ENCODE peak calls at places on chromosomes 6 and 20, in six cellular contexts. K, Z, E, Q, N and M are unnamed samples.

GRCh38 chr6:148464319-148465010 is 121.8 kb downstream of the SASH1 start:
- DNase-seq in Z (peak), K (no peak), E (peak), Q (peak), N (peak), M (peak)

GRCh38 chr6:93183513-93183912 is 235.8 kb downstream of the EPHA7 start:
- DNase-seq in Q (peak), N (no peak), E (peak), K (no peak), Z (no peak), M (no peak)

GRCh38 chr6:139570166-139570565 is 195.7 kb upstream of the CITED2 start:
- DNase-seq in Q (no peak), N (no peak), E (no peak), Z (no peak), K (no peak), M (no peak)

GRCh38 chr6:73513496-73513854 is 7.4 kb downstream of the EEF1A1 start:
- DNase-seq in N (no peak), Z (no peak), K (no peak), Q (peak), E (no peak), M (no peak)

GRCh38 chr20:59004763-59005522 is 2.1 kb downstream of the CTSZ start:
- DNase-seq in Z (no peak), E (no peak), K (no peak), Q (no peak), N (no peak), M (no peak)

GRCh38 chr6:39520411-39520810 is 197.9 kb upstream of the KCNK16 start:
- DNase-seq in K (no peak), E (no peak), Q (no peak), Z (no peak), N (no peak), M (no peak)

GRCh38 chr6:27809939-27810767 is 102.0 kb downstream of the OR2B2 start:
- DNase-seq in Q (peak), K (no peak), N (peak), E (peak), Z (peak), M (peak)

GRCh38 chr20:54219751-54220426 is 12.0 kb downstream of the PFDN4 start:
- DNase-seq in N (peak), Q (peak), Z (no peak), E (peak), K (no peak), M (peak)

GRCh38 chr6:89734526-89734925 is 85.1 kb downstream of the MDN1 start:
- DNase-seq in Q (no peak), N (peak), K (no peak), E (peak), Z (no peak), M (no peak)

GRCh38 chr6:37382954-37383353 is 29.2 kb downstream of the RNF8 start:
- DNase-seq in N (no peak), Z (no peak), K (no peak), E (peak), Q (no peak), M (no peak)

GRCh38 chr6:33692078-33692759 is 19.3 kb downstream of the UQCC2 start:
- DNase-seq in N (peak), Z (no peak), Q (no peak), K (no peak), E (peak), M (peak)

GRCh38 chr6:142746524-142746923 is 198.5 kb downstream of the HIVEP2 start:
- DNase-seq in Q (peak), Z (no peak), K (peak), N (peak), E (peak), M (no peak)

GRCh38 chr6:154709621-154710020 is 23.6 kb upstream of the SCAF8 start:
- DNase-seq in E (no peak), N (no peak), Q (no peak), Z (no peak), K (no peak), M (no peak)

GRCh38 chr20:24472426-24472825 is 3.0 kb downstream of the SYNDIG1 start:
- DNase-seq in Q (no peak), N (no peak), K (no peak), Z (no peak), E (no peak), M (no peak)

GRCh38 chr6:168132531-168133184 is 53.6 kb upstream of the FRMD1 start:
- DNase-seq in K (no peak), N (peak), Z (no peak), Q (peak), E (peak), M (peak)

GRCh38 chr6:38077488-38078015 is 258.0 kb downstream of the ZFAND3 start:
- DNase-seq in K (no peak), Q (no peak), N (no peak), Z (no peak), E (no peak), M (no peak)

GRCh38 chr6:167846997-167847606 is 20.4 kb downstream of the AFDN start:
- DNase-seq in E (no peak), N (no peak), K (no peak), Q (no peak), Z (no peak), M (no peak)

GRCh38 chr6:148648754-148649453 is 97.9 kb upstream of the UST start:
- DNase-seq in K (no peak), N (no peak), Z (no peak), E (no peak), Q (no peak), M (no peak)

GRCh38 chr6:130389142-130389541 is 23.3 kb downstream of the TMEM200A start:
- DNase-seq in Q (no peak), Z (no peak), K (no peak), E (no peak), N (no peak), M (no peak)

GRCh38 chr6:108113557-108114519 is 39.3 kb upstream of the OSTM1 start:
- DNase-seq in E (peak), Z (no peak), N (peak), K (no peak), Q (peak), M (peak)

GRCh38 chr20:44613575-44613974 is 31.2 kb downstream of the PKIG start:
- DNase-seq in Z (no peak), Q (no peak), K (no peak), E (no peak), N (no peak), M (no peak)

GRCh38 chr20:14711681-14712080 is 374.3 kb upstream of the FLRT3 start:
- DNase-seq in Z (peak), K (no peak), E (peak), N (peak), Q (no peak), M (no peak)

GRCh38 chr6:41021832-41022231 is 17.2 kb downstream of the UNC5CL start:
- DNase-seq in K (no peak), N (peak), E (no peak), Z (no peak), Q (peak), M (peak)

GRCh38 chr20:58981564-58982364 is 708 bp downstream of the NELFCD start:
- DNase-seq in Q (peak), N (peak), E (peak), Z (no peak), K (no peak), M (no peak)

GRCh38 chr6:71551798-71552197 is 263.2 kb downstream of the OGFRL1 start:
- DNase-seq in Q (no peak), E (no peak), Z (no peak), N (no peak), K (no peak), M (no peak)

GRCh38 chr20:49318430-49319203 is 40.8 kb upstream of the ZNFX1 start:
- DNase-seq in Z (no peak), K (no peak), N (no peak), Q (no peak), E (peak), M (no peak)

GRCh38 chr6:2630362-2630761 is 120.4 kb downstream of the MYLK4 start:
- DNase-seq in K (no peak), E (peak), Z (peak), N (peak), Q (no peak), M (peak)

GRCh38 chr6:31267504-31268371 is 4.2 kb downstream of the HLA-C start:
- DNase-seq in N (no peak), Q (no peak), E (no peak), K (no peak), Z (no peak), M (no peak)

GRCh38 chr6:152669894-152670293 is 27.8 kb upstream of the MYCT1 start:
- DNase-seq in Z (no peak), N (peak), K (no peak), E (peak), Q (peak), M (peak)

GRCh38 chr20:47559141-47559540 is 57.5 kb downstream of the NCOA3 start:
- DNase-seq in Q (peak), N (peak), Z (no peak), K (no peak), E (no peak), M (no peak)

GRCh38 chr6:692858-693736 is at the start of gene EXOC2:
- DNase-seq in Q (peak), E (peak), Z (peak), K (peak), N (peak), M (peak)

GRCh38 chr6:70956451-70957283 is at the start of gene B3GAT2:
- DNase-seq in Z (no peak), Q (peak), K (no peak), E (peak), N (peak), M (no peak)

GRCh38 chr6:25263602-25264001 is 15.6 kb upstream of the CARMIL1 start:
- DNase-seq in E (no peak), Z (peak), K (no peak), N (peak), Q (no peak), M (no peak)

GRCh38 chr6:151091571-151091970 is 148.2 kb upstream of the AKAP12 start:
- DNase-seq in E (no peak), K (no peak), N (no peak), Q (no peak), Z (no peak), M (no peak)

GRCh38 chr6:28658475-28659249 is 133.0 kb downstream of the GPX5 start:
- DNase-seq in K (no peak), Z (no peak), E (peak), N (peak), Q (peak), M (no peak)

GRCh38 chr6:129786548-129786947 is 74.6 kb downstream of the TMEM244 start:
- DNase-seq in N (no peak), K (no peak), Q (no peak), E (no peak), Z (no peak), M (no peak)

GRCh38 chr6:89487864-89488263 is 54.9 kb downstream of the ANKRD6 start:
- DNase-seq in K (no peak), N (no peak), E (no peak), Q (no peak), Z (no peak), M (no peak)